ENCODE peak calls at places on chromosomes 2 and 18, in nine cellular contexts. R is left lung, J is fibroblast of mammary gland, K is brain microvascular endothelial cell, A is Panc1, B is PC-3, F is breast epithelium, Y is tibial artery, I is epithelial cell of esophagus. V is an unnamed sample.

GRCh38 chr18:60838677-60839076 is 466.1 kb upstream of the MC4R start:
- DNase-seq in R (no peak), J (peak; percentile 5), K (no peak), A (no peak), B (no peak), F (no peak), Y (no peak), I (peak; percentile 61), V (no peak)

GRCh38 chr2:177165731-177166711 is 46.6 kb upstream of the HNRNPA3 start:
- DNase-seq in R (no peak), J (peak; percentile 59), K (peak; percentile 22), A (no peak), B (peak; percentile 49), F (no peak), Y (no peak), I (peak; percentile 55), V (no peak)

GRCh38 chr2:105052773-105053172 is 14.9 kb downstream of the MRPS9 start:
- DNase-seq in R (no peak), J (peak; percentile 4), K (no peak), A (no peak), B (peak; percentile 16), F (no peak), Y (no peak), I (no peak), V (no peak)

GRCh38 chr2:61720911-61721310 is 132.9 kb downstream of the FAM161A start:
- DNase-seq in R (no peak), J (no peak), K (no peak), A (no peak), B (peak; percentile 45), F (no peak), Y (no peak), I (peak; percentile 42), V (no peak)

GRCh38 chr2:54613794-54614257 is 109.6 kb upstream of the EML6 start:
- DNase-seq in R (no peak), J (peak; percentile 58), K (peak; percentile 89), A (peak; percentile 58), B (peak; percentile 75), F (no peak), Y (no peak), I (peak; percentile 83), V (no peak)

GRCh38 chr2:36416370-36417165 is 61.0 kb downstream of the CRIM1 start:
- DNase-seq in R (no peak), J (no peak), K (no peak), A (no peak), B (no peak), F (no peak), Y (no peak), I (no peak), V (no peak)

GRCh38 chr2:168550670-168551069 is 94.6 kb downstream of the CERS6 start:
- DNase-seq in R (peak; percentile 59), J (no peak), K (no peak), A (no peak), B (no peak), F (no peak), Y (peak; percentile 69), I (no peak), V (no peak)

GRCh38 chr18:58599106-58599505 is 29.8 kb downstream of the ALPK2 start:
- DNase-seq in R (no peak), J (peak; percentile 21), K (no peak), A (no peak), B (peak; percentile 31), F (no peak), Y (no peak), I (peak; percentile 81), V (no peak)

GRCh38 chr2:61378281-61378680 is 92.6 kb downstream of the USP34 start:
- DNase-seq in R (no peak), J (no peak), K (no peak), A (no peak), B (no peak), F (no peak), Y (no peak), I (no peak), V (no peak)

GRCh38 chr2:15674637-15675455 is 83.2 kb downstream of the DDX1 start:
- DNase-seq in R (peak; percentile 65), J (peak; percentile 7), K (peak; percentile 59), A (no peak), B (peak; percentile 33), F (no peak), Y (peak; percentile 13), I (peak; percentile 93), V (no peak)

GRCh38 chr18:22467760-22468553 is 50.2 kb upstream of the CTAGE1 start:
- DNase-seq in R (no peak), J (peak; percentile 99), K (peak; percentile 99), A (peak; percentile 55), B (peak; percentile 98), F (no peak), Y (peak; percentile 82), I (peak; percentile 99), V (no peak)

GRCh38 chr18:11040823-11041712 is 108.3 kb downstream of the PIEZO2 start:
- DNase-seq in R (no peak), J (peak; percentile 58), K (peak; percentile 75), A (peak; percentile 17), B (peak; percentile 65), F (no peak), Y (no peak), I (peak; percentile 20), V (no peak)

GRCh38 chr18:79754831-79755351 is 42.8 kb upstream of the KCNG2 start:
- DNase-seq in R (peak; percentile 27), J (no peak), K (no peak), A (no peak), B (no peak), F (no peak), Y (peak; percentile 58), I (no peak), V (no peak)

GRCh38 chr18:944440-944839 is 39.8 kb downstream of the ADCYAP1 start:
- DNase-seq in R (no peak), J (peak; percentile 77), K (peak; percentile 46), A (no peak), B (peak; percentile 86), F (no peak), Y (no peak), I (peak; percentile 52), V (no peak)

GRCh38 chr2:19377717-19378116 is 19.3 kb upstream of the OSR1 start:
- DNase-seq in R (no peak), J (no peak), K (no peak), A (no peak), B (no peak), F (no peak), Y (no peak), I (no peak), V (no peak)
- TF ChIP-seq CTCF in R (no peak), J (peak; percentile 5), K (peak; percentile 44), A (peak; percentile 10), B (no peak), F (no peak), Y (no peak), I (no peak), V (no peak)

DNA sequence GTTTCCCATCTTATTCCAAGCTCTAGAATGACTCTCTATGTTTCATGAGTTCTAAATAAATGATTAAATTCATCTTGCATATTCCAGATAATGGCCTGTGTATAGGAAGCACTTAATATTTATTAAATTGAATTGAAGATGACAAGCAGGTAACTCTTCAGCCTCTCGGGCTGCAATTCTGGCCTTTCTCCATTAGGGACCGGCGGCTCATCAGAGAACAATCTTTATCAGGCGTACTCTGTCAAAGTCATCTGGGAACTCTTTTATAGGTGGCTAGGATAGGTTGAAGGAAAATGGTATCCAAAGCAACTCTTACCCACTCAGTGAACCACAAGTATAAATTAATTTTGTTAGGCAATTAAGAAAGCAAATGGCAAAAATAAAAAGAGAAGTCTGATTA is 308.5 kb downstream of the NOL4 start:
- DNase-seq in R (no peak), J (no peak), K (no peak), A (no peak), B (peak; percentile 2), F (no peak), Y (no peak), I (no peak), V (no peak)
- TF ChIP-seq CTCF in R (no peak), J (no peak), K (peak; percentile 34), A (no peak), B (no peak), F (no peak), Y (no peak), I (peak; percentile 16), V (no peak)

GRCh38 chr2:217106650-217107014 is 246.8 kb upstream of the TNP1 start:
- DNase-seq in R (no peak), J (peak; percentile 61), K (peak; percentile 25), A (no peak), B (peak; percentile 55), F (no peak), Y (no peak), I (peak; percentile 61), V (no peak)
- TF ChIP-seq CTCF in R (no peak), J (peak; percentile 75), K (peak; percentile 84), A (peak; percentile 35), B (peak; percentile 79), F (no peak), Y (no peak), I (peak; percentile 57), V (no peak)

GRCh38 chr2:232229917-232230310 is 148.6 kb upstream of the ALPP start:
- DNase-seq in R (no peak), J (peak; percentile 58), K (no peak), A (no peak), B (no peak), F (no peak), Y (no peak), I (no peak), V (no peak)

GRCh38 chr2:232229296-232229916 is 149.1 kb upstream of the ALPP start:
- DNase-seq in R (peak; percentile 46), J (peak; percentile 37), K (peak; percentile 58), A (no peak), B (no peak), F (no peak), Y (no peak), I (peak; percentile 38), V (no peak)

GRCh38 chr2:232231514-232231913 is 147.0 kb upstream of the ALPP start:
- DNase-seq in R (no peak), J (no peak), K (no peak), A (no peak), B (no peak), F (no peak), Y (no peak), I (no peak), V (no peak)

GRCh38 chr2:232228332-232228731 is 150.2 kb upstream of the ALPP start:
- DNase-seq in R (no peak), J (no peak), K (no peak), A (no peak), B (no peak), F (no peak), Y (no peak), I (peak; percentile 59), V (no peak)

DNA sequence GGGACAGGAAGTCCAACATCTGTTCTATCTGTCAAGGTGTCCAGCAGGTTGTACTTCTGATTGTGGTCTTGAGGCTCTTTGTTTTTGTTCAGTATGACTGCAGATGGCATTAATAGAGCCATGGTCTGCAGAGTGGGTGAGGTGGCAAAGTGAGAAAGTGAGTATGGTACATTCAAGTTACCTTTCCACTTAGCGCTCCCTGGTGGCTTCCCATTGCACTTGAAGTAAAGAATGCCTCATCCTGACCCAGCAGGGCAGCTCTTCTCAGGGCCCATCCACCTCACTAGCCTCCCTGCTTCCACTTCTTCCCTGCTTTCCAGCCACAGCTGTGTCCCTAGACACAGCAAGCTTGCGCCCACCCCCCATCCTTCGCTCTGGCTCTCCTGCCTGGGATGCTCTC is 148.0 kb upstream of the ALPP start:
- DNase-seq in R (no peak), J (peak; percentile 23), K (no peak), A (no peak), B (peak; percentile 49), F (no peak), Y (no peak), I (peak; percentile 46), V (no peak)
- TF ChIP-seq CTCF in R (no peak), J (peak; percentile 21), K (peak; percentile 45), A (peak; percentile 47), B (peak; percentile 49), F (no peak), Y (no peak), I (peak; percentile 25), V (no peak)

GRCh38 chr2:144084114-144084661 is 435.7 kb downstream of the ZEB2 start:
- DNase-seq in R (no peak), J (peak; percentile 78), K (peak; percentile 70), A (no peak), B (peak; percentile 82), F (no peak), Y (no peak), I (peak; percentile 43), V (no peak)
- TF ChIP-seq CTCF in R (no peak), J (no peak), K (no peak), A (no peak), B (no peak), F (no peak), Y (no peak), I (no peak), V (no peak)

V was measured in natural killer cell.